ENCODE peak calls at places on chromosomes 7 and 10, in five cellular contexts. F, W, H, D and S are unnamed samples.

GRCh38 chr10:57898231-57898630 is 369.5 kb downstream of the IPMK start:
- DNase-seq in F (no peak), W (no peak), H (no peak), D (no peak), S (no peak)

GRCh38 chr7:25731035-25731880 is 420.7 kb upstream of the NFE2L3 start:
- DNase-seq in F (no peak), W (peak), H (no peak), D (no peak), S (no peak)

GRCh38 chr10:30705086-30705624 is 75.6 kb upstream of the LYZL2 start:
- DNase-seq in F (peak), W (no peak), H (no peak), D (no peak), S (no peak)

GRCh38 chr10:74079914-74080590 is 70.6 kb downstream of the AP3M1 start:
- DNase-seq in F (no peak), W (peak), H (no peak), D (no peak), S (no peak)

GRCh38 chr7:55438765-55439525 is 73.8 kb downstream of the LANCL2 start:
- DNase-seq in F (peak), W (no peak), H (no peak), D (no peak), S (no peak)

GRCh38 chr7:86645174-86645566 is 1.5 kb downstream of the GRM3 start:
- DNase-seq in F (no peak), W (no peak), H (no peak), D (no peak), S (no peak)

GRCh38 chr7:155225516-155225915 is 72.2 kb upstream of the INSIG1 start:
- DNase-seq in F (no peak), W (no peak), H (no peak), D (no peak), S (no peak)

GRCh38 chr10:119871881-119872609 is 598 bp downstream of the MCMBP start:
- DNase-seq in F (peak), W (peak), H (peak), D (peak), S (peak)

GRCh38 chr10:71222541-71223364 is 10.4 kb downstream of the UNC5B start:
- DNase-seq in F (no peak), W (no peak), H (no peak), D (no peak), S (no peak)

GRCh38 chr7:27112960-27113949 is 10.8 kb upstream of the HOXA2 start:
- DNase-seq in F (no peak), W (peak), H (no peak), D (peak), S (no peak)

GRCh38 chr10:24383681-24384106 is 174.8 kb downstream of the KIAA1217 start:
- DNase-seq in F (no peak), W (peak), H (no peak), D (peak), S (peak)

GRCh38 chr10:75211007-75211735 is 575 bp downstream of the VDAC2 start:
- DNase-seq in F (no peak), W (peak), H (no peak), D (peak), S (no peak)

GRCh38 chr10:969473-970150 is 18.6 kb upstream of the GTPBP4 start:
- DNase-seq in F (no peak), W (no peak), H (no peak), D (peak), S (no peak)

GRCh38 chr10:97079157-97079435 is 106.7 kb downstream of the SLIT1 start:
- DNase-seq in F (no peak), W (no peak), H (no peak), D (no peak), S (no peak)

GRCh38 chr10:107546239-107546638 is 381.7 kb upstream of the SORCS1 start:
- DNase-seq in F (no peak), W (peak), H (no peak), D (no peak), S (peak)

GRCh38 chr10:122112625-122113160 is 123.7 kb downstream of the TACC2 start:
- DNase-seq in F (peak), W (peak), H (no peak), D (peak), S (no peak)

GRCh38 chr7:27762062-27762461 is 22.1 kb downstream of the TAX1BP1 start:
- DNase-seq in F (no peak), W (no peak), H (no peak), D (no peak), S (no peak)

GRCh38 chr10:93440591-93441012 is 41.5 kb downstream of the MYOF start:
- DNase-seq in F (peak), W (no peak), H (no peak), D (no peak), S (no peak)

GRCh38 chr10:46236941-46237681 is 49.7 kb upstream of the ANTXRL start:
- DNase-seq in F (no peak), W (no peak), H (no peak), D (no peak), S (no peak)

GRCh38 chr10:101263146-101263837 is 34.0 kb upstream of the LBX1 start:
- DNase-seq in F (no peak), W (no peak), H (no peak), D (no peak), S (no peak)

GRCh38 chr7:42091461-42092229 is 145.4 kb downstream of the GLI3 start:
- DNase-seq in F (no peak), W (no peak), H (no peak), D (no peak), S (no peak)